ENCODE peak calls at places on chromosome 7, in five cellular contexts. One of them, this sample, is unnamed.

GRCh38 chr7:129924602-129925001 is 28.2 kb downstream of the UBE2H start:
- DNase-seq in HCT116: no peak
- DNase-seq in GM12878: no peak
- DNase-seq in K562: no peak
- DNase-seq in breast epithelium: no peak
- DNase-seq in this sample: no peak

GRCh38 chr7:142587578-142588191 is 161.6 kb upstream of the PRSS1 start:
- DNase-seq in HCT116: peak; percentile 82
- DNase-seq in GM12878: peak; percentile 15
- DNase-seq in K562: peak; percentile 73
- DNase-seq in breast epithelium: no peak
- DNase-seq in this sample: no peak

GRCh38 chr7:150983893-150984368 is 5.8 kb upstream of the KCNH2 start:
- DNase-seq in HCT116: no peak
- DNase-seq in GM12878: no peak
- DNase-seq in K562: peak; percentile 86
- DNase-seq in breast epithelium: no peak
- DNase-seq in this sample: no peak

GRCh38 chr7:41796331-41796730 is 93.4 kb upstream of the INHBA start:
- DNase-seq in HCT116: no peak
- DNase-seq in GM12878: no peak
- DNase-seq in K562: no peak
- DNase-seq in breast epithelium: no peak
- DNase-seq in this sample: no peak

GRCh38 chr7:100373261-100373831 is at the start of gene PILRA:
- DNase-seq in HCT116: no peak
- DNase-seq in GM12878: no peak
- DNase-seq in K562: no peak
- DNase-seq in breast epithelium: no peak
- DNase-seq in this sample: no peak

GRCh38 chr7:12786494-12786893 is 99.1 kb downstream of the ARL4A start:
- DNase-seq in HCT116: no peak
- DNase-seq in GM12878: no peak
- DNase-seq in K562: no peak
- DNase-seq in breast epithelium: no peak
- DNase-seq in this sample: no peak

GRCh38 chr7:862157-862556 is 14.2 kb upstream of the GET4 start:
- DNase-seq in HCT116: no peak
- DNase-seq in GM12878: no peak
- DNase-seq in K562: no peak
- DNase-seq in breast epithelium: no peak
- DNase-seq in this sample: no peak

GRCh38 chr7:42691030-42691639 is 220.7 kb downstream of the C7orf25 start:
- DNase-seq in HCT116: peak; percentile 10
- DNase-seq in GM12878: no peak
- DNase-seq in K562: peak; percentile 19
- DNase-seq in breast epithelium: no peak
- DNase-seq in this sample: no peak

GRCh38 chr7:43531700-43532099 is 51.2 kb upstream of the STK17A start:
- DNase-seq in HCT116: no peak
- DNase-seq in GM12878: no peak
- DNase-seq in K562: no peak
- DNase-seq in breast epithelium: no peak
- DNase-seq in this sample: no peak

GRCh38 chr7:79386688-79387422 is 66.6 kb downstream of the MAGI2 start:
- DNase-seq in HCT116: no peak
- DNase-seq in GM12878: no peak
- DNase-seq in K562: no peak
- DNase-seq in breast epithelium: no peak
- DNase-seq in this sample: no peak

GRCh38 chr7:67940400-67940799 is 943.8 kb downstream of the TYW1 start:
- DNase-seq in HCT116: no peak
- DNase-seq in GM12878: no peak
- DNase-seq in K562: no peak
- DNase-seq in breast epithelium: no peak
- DNase-seq in this sample: no peak

GRCh38 chr7:97002555-97003261 is 2.6 kb upstream of the DLX6 start:
- DNase-seq in HCT116: no peak
- DNase-seq in GM12878: no peak
- DNase-seq in K562: no peak
- DNase-seq in breast epithelium: no peak
- DNase-seq in this sample: no peak

GRCh38 chr7:139023076-139023475 is 12.8 kb downstream of the ZC3HAV1L start:
- DNase-seq in HCT116: no peak
- DNase-seq in GM12878: no peak
- DNase-seq in K562: no peak
- DNase-seq in breast epithelium: no peak
- DNase-seq in this sample: no peak

GRCh38 chr7:41096921-41097320 is 606.0 kb downstream of the INHBA start:
- DNase-seq in HCT116: no peak
- DNase-seq in GM12878: no peak
- DNase-seq in K562: no peak
- DNase-seq in breast epithelium: no peak
- DNase-seq in this sample: no peak

GRCh38 chr7:99014113-99014985 is 129.6 kb downstream of the SMURF1 start:
- DNase-seq in HCT116: no peak
- DNase-seq in GM12878: no peak
- DNase-seq in K562: no peak
- DNase-seq in breast epithelium: no peak
- DNase-seq in this sample: no peak

GRCh38 chr7:74312418-74313021 is 23.3 kb downstream of the CLIP2 start:
- DNase-seq in HCT116: peak; percentile 60
- DNase-seq in GM12878: no peak
- DNase-seq in K562: no peak
- DNase-seq in breast epithelium: peak; percentile 58
- DNase-seq in this sample: no peak

GRCh38 chr7:115230882-115231508 is 309.1 kb downstream of the MDFIC start:
- DNase-seq in HCT116: peak; percentile 91
- DNase-seq in GM12878: no peak
- DNase-seq in K562: no peak
- DNase-seq in breast epithelium: no peak
- DNase-seq in this sample: peak; percentile 69

GRCh38 chr7:89183726-89184125 is 388.2 kb upstream of the TEX47 start:
- DNase-seq in HCT116: no peak
- DNase-seq in GM12878: no peak
- DNase-seq in K562: no peak
- DNase-seq in breast epithelium: no peak
- DNase-seq in this sample: no peak

GRCh38 chr7:81693080-81693479 is 76.8 kb downstream of the HGF start:
- DNase-seq in HCT116: no peak
- DNase-seq in GM12878: no peak
- DNase-seq in K562: no peak
- DNase-seq in breast epithelium: no peak
- DNase-seq in this sample: no peak

GRCh38 chr7:32583791-32584190 is 88.5 kb downstream of the AVL9 start:
- DNase-seq in HCT116: no peak
- DNase-seq in GM12878: no peak
- DNase-seq in K562: no peak
- DNase-seq in breast epithelium: no peak
- DNase-seq in this sample: no peak

GRCh38 chr7:78326189-78326588 is 527.6 kb downstream of the PHTF2 start:
- DNase-seq in HCT116: no peak
- DNase-seq in GM12878: no peak
- DNase-seq in K562: no peak
- DNase-seq in breast epithelium: no peak
- DNase-seq in this sample: no peak

GRCh38 chr7:155590215-155591023 is 44.1 kb upstream of the CNPY1 start:
- DNase-seq in HCT116: no peak
- DNase-seq in GM12878: no peak
- DNase-seq in K562: peak; percentile 70
- DNase-seq in breast epithelium: no peak
- DNase-seq in this sample: no peak

GRCh38 chr7:95501261-95501816 is 15.6 kb downstream of the ASB4 start:
- DNase-seq in HCT116: no peak
- DNase-seq in GM12878: peak; percentile 87
- DNase-seq in K562: no peak
- DNase-seq in breast epithelium: no peak
- DNase-seq in this sample: no peak

GRCh38 chr7:73954181-73954580 is 73.8 kb upstream of the ELN start:
- DNase-seq in HCT116: no peak
- DNase-seq in GM12878: no peak
- DNase-seq in K562: no peak
- DNase-seq in breast epithelium: no peak
- DNase-seq in this sample: no peak

GRCh38 chr7:112452102-112452888 is 2.0 kb downstream of the IFRD1 start:
- DNase-seq in HCT116: no peak
- DNase-seq in GM12878: no peak
- DNase-seq in K562: peak; percentile 70
- DNase-seq in breast epithelium: peak; percentile 66
- DNase-seq in this sample: no peak

GRCh38 chr7:87935373-87935706 is 1.3 kb downstream of the ADAM22 start:
- DNase-seq in HCT116: no peak
- DNase-seq in GM12878: no peak
- DNase-seq in K562: no peak
- DNase-seq in breast epithelium: no peak
- DNase-seq in this sample: no peak

GRCh38 chr7:67625257-67625713 is 628.7 kb downstream of the TYW1 start:
- DNase-seq in HCT116: peak; percentile 8
- DNase-seq in GM12878: no peak
- DNase-seq in K562: peak; percentile 73
- DNase-seq in breast epithelium: peak; percentile 45
- DNase-seq in this sample: peak; percentile 75

GRCh38 chr7:20075992-20076813 is 141.0 kb downstream of the MACC1 start:
- DNase-seq in HCT116: no peak
- DNase-seq in GM12878: no peak
- DNase-seq in K562: no peak
- DNase-seq in breast epithelium: no peak
- DNase-seq in this sample: peak; percentile 79

GRCh38 chr7:11540271-11540761 is 291.7 kb downstream of the THSD7A start:
- DNase-seq in HCT116: peak; percentile 18
- DNase-seq in GM12878: no peak
- DNase-seq in K562: no peak
- DNase-seq in breast epithelium: no peak
- DNase-seq in this sample: no peak
- H3K9me3 ChIP-seq in HCT116: no peaks in the 10 kb centered on the region
- H3K9me3 ChIP-seq in GM12878: no peaks in the 10 kb centered on the region
- H3K9me3 ChIP-seq in K562: no peaks in the 10 kb centered on the region
- H3K9me3 ChIP-seq in breast epithelium: no peaks in the 10 kb centered on the region
- H3K9me3 ChIP-seq in this sample: no peaks in the 10 kb centered on the region

DNA sequence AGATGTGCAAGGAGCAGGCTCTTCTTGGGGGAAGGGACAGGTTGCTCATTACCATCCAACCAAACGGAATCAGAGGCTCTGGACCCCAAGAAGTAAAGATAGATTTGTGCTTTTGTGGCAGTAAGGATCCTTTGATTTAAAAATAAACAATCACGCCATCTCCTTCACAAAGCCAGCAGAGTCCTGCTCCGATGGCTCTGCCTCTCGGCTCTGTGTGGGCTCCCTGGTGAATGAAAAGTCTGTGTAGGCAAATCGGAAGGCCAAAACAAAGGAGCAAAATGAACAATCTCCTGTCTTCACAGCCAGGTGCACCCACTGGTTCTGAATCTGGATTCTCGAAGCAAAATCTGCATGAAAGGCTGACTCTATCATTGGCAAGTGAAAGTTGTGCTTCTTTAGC is 3.8 kb downstream of the PTPRN2 start:
- DNase-seq in HCT116: no peak
- DNase-seq in GM12878: no peak
- DNase-seq in K562: no peak
- DNase-seq in breast epithelium: no peak
- DNase-seq in this sample: no peak
- TF ChIP-seq POLR2AphosphoS5 in HCT116: no peak
- TF ChIP-seq POLR2AphosphoS5 in GM12878: no peak
- TF ChIP-seq POLR2AphosphoS5 in K562: no peak
- TF ChIP-seq POLR2AphosphoS5 in breast epithelium: no peak
- TF ChIP-seq POLR2AphosphoS5 in this sample: no peak

GRCh38 chr7:157940497-157940896 is 603.7 kb downstream of the DNAJB6 start:
- DNase-seq in HCT116: no peak
- DNase-seq in GM12878: no peak
- DNase-seq in K562: no peak
- DNase-seq in breast epithelium: no peak
- DNase-seq in this sample: no peak

GRCh38 chr7:157937432-157937831 is 600.6 kb downstream of the DNAJB6 start:
- DNase-seq in HCT116: no peak
- DNase-seq in GM12878: no peak
- DNase-seq in K562: no peak
- DNase-seq in breast epithelium: no peak
- DNase-seq in this sample: no peak

GRCh38 chr7:157941210-157941609 is 604.4 kb downstream of the DNAJB6 start:
- DNase-seq in HCT116: no peak
- DNase-seq in GM12878: no peak
- DNase-seq in K562: no peak
- DNase-seq in breast epithelium: no peak
- DNase-seq in this sample: no peak

GRCh38 chr7:157938211-157938610 is 601.4 kb downstream of the DNAJB6 start:
- DNase-seq in HCT116: no peak
- DNase-seq in GM12878: no peak
- DNase-seq in K562: no peak
- DNase-seq in breast epithelium: no peak
- DNase-seq in this sample: no peak

DNA sequence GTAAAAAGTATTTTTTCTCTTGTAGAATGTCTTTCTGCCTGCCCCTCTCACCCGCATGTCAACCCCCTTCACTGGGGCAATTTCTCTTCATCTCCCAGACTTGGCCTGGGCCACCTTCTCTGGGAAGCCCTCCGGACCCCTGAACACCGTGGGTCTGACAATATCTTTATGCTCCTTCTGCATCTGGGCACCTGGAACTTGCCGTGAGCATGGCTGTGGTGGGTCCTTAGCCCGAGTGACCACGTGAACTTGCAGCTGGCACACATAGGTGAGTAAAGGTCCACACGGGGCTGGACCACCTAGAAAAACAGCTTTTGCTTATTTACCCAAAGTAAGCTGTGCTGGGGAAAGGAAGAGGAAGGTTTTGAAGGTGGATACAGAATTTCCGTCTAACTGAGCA is 600.2 kb downstream of the DNAJB6 start:
- DNase-seq in HCT116: no peak
- DNase-seq in GM12878: no peak
- DNase-seq in K562: no peak
- DNase-seq in breast epithelium: no peak
- DNase-seq in this sample: no peak
- H3K9me3 ChIP-seq in HCT116: no peaks in the 10 kb centered on the region
- H3K9me3 ChIP-seq in GM12878: no peaks in the 10 kb centered on the region
- H3K9me3 ChIP-seq in K562: peaks cover 19% of the 10 kb centered on the region
- H3K9me3 ChIP-seq in breast epithelium: no peaks in the 10 kb centered on the region
- H3K9me3 ChIP-seq in this sample: no peaks in the 10 kb centered on the region

DNA sequence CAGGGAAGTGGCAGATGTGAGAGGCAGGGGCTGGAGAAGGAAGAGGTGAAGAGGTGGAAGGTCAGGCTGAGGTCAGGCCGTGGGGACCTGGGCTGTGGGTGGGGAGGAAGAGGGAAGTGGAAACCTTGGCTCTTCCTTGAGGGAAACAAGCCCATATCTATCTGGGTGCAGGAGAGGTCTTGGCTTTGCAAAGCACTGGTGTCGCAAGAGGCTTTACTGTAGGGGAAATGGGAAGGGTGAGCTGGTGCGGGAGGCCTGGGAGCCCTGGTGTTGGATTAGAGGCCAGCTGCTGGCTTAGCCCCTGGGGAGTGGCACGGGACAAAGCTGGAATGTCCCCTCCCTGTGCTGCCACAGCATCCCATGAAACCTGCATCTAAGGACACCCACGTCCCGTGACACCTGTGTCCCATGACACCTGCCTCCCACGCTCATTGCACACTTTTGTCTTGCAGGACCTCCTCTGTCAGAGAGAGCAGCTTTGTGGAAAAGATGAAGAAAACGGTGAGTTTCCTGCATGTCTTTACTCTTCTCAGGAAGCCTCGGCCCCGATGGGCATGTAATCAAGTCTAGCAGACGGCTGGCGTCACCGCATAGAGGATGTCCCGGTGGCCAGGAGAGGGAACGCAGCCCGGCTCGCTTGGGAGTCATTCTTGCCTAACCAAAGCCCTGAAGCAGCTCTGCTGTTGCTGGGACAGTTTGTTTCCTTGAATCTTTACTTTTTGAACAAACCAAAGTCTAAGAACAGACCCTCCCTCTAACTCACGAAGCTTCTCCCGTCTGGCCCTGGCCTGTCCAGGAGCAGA is 22.2 kb downstream of the TMEM120A start:
- DNase-seq in HCT116: no peak
- DNase-seq in GM12878: no peak
- DNase-seq in K562: peak; percentile 53
- DNase-seq in breast epithelium: no peak
- DNase-seq in this sample: no peak
- TF ChIP-seq POLR2AphosphoS5 in HCT116: no peak
- TF ChIP-seq POLR2AphosphoS5 in GM12878: no peak
- TF ChIP-seq POLR2AphosphoS5 in K562: no peak
- TF ChIP-seq POLR2AphosphoS5 in breast epithelium: peak; percentile 17
- TF ChIP-seq POLR2AphosphoS5 in this sample: no peak

This sample was measured in SK-N-MC.